ENCODE peak calls at places on chromosomes 1 and 21, in ten cellular contexts. G is tibial nerve, M is A549, U is ovary, C is heart left ventricle, P is right lobe of liver, B is sigmoid colon, V is testis, F is adrenal gland, K is gastrocnemius medialis. R is an unnamed sample.

GRCh38 chr21:25925936-25926335 is 191.2 kb downstream of the GABPA start:
- DNase-seq in G (no peak), M (no peak), U (no peak), C (peak; percentile 28), P (no peak), B (no peak), V (no peak), F (peak; percentile 40), K (no peak), R (no peak)

GRCh38 chr1:178023181-178023618 is 53.3 kb upstream of the SEC16B start:
- DNase-seq in G (no peak), M (no peak), U (no peak), C (no peak), P (no peak), B (no peak), V (no peak), F (no peak), K (no peak), R (no peak)

GRCh38 chr1:200905411-200906052 is 10.8 kb downstream of the INAVA start:
- DNase-seq in G (no peak), M (peak; percentile 78), U (no peak), C (no peak), P (no peak), B (no peak), V (no peak), F (no peak), K (no peak), R (no peak)

GRCh38 chr1:19872190-19872589 is 10.0 kb upstream of the OTUD3 start:
- DNase-seq in G (no peak), M (peak; percentile 40), U (no peak), C (no peak), P (no peak), B (no peak), V (no peak), F (no peak), K (no peak), R (no peak)

GRCh38 chr21:16082038-16082816 is 352.4 kb downstream of the USP25 start:
- DNase-seq in G (no peak), M (peak; percentile 13), U (no peak), C (no peak), P (no peak), B (no peak), V (no peak), F (no peak), K (no peak), R (no peak)

GRCh38 chr1:204260601-204261197 is 46.9 kb upstream of the GOLT1A start:
- DNase-seq in G (no peak), M (no peak), U (no peak), C (no peak), P (peak; percentile 86), B (no peak), V (no peak), F (no peak), K (no peak), R (no peak)

GRCh38 chr1:9050803-9051202 is 18.6 kb downstream of the SLC2A5 start:
- DNase-seq in G (no peak), M (no peak), U (no peak), C (no peak), P (no peak), B (no peak), V (no peak), F (no peak), K (no peak), R (no peak)

GRCh38 chr1:174230399-174230798 is 71.1 kb downstream of the RABGAP1L start:
- DNase-seq in G (no peak), M (no peak), U (no peak), C (no peak), P (no peak), B (no peak), V (no peak), F (no peak), K (no peak), R (no peak)

GRCh38 chr1:91121366-91121765 is 99.5 kb upstream of the ZNF644 start:
- DNase-seq in G (no peak), M (no peak), U (no peak), C (no peak), P (peak; percentile 81), B (no peak), V (no peak), F (no peak), K (no peak), R (no peak)

GRCh38 chr21:41707231-41707988 is 59.4 kb downstream of the RIPK4 start:
- DNase-seq in G (no peak), M (no peak), U (no peak), C (no peak), P (no peak), B (no peak), V (no peak), F (no peak), K (no peak), R (no peak)

GRCh38 chr21:41705546-41706262 is 61.1 kb downstream of the RIPK4 start:
- DNase-seq in G (no peak), M (no peak), U (no peak), C (no peak), P (no peak), B (no peak), V (no peak), F (no peak), K (no peak), R (no peak)

GRCh38 chr21:41706263-41706639 is 60.6 kb downstream of the RIPK4 start:
- DNase-seq in G (no peak), M (no peak), U (no peak), C (no peak), P (no peak), B (no peak), V (no peak), F (no peak), K (no peak), R (no peak)

GRCh38 chr21:41709166-41709565 is 57.7 kb downstream of the RIPK4 start:
- DNase-seq in G (no peak), M (no peak), U (no peak), C (no peak), P (no peak), B (no peak), V (no peak), F (no peak), K (no peak), R (no peak)

DNA sequence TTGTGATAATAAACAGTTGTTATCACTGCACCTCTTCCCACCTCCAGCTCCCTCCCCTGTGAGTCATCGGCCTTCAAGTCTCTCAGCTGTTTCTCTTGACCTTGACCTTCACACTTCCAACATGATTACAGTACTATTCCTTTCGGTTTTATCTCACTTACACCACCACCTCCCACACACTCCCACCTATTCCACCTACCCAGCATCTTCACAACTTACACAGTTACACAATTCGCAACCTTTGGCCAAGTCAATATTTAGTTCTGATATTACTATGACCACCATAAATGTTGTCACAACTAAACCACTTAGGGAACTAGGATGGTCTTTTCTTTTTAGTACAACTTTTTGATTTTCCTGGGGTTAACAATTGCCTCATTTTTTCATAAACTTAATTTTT is 60.2 kb downstream of the RIPK4 start:
- DNase-seq in G (no peak), M (peak; percentile 22), U (no peak), C (no peak), P (no peak), B (no peak), V (no peak), F (no peak), K (no peak), R (no peak)
- TF ChIP-seq POLR2A in G (no peak), M (no peak), U (no peak), C (no peak), P (no peak), B (no peak), V (no peak), F (no peak), K (no peak), R (no peak)

DNA sequence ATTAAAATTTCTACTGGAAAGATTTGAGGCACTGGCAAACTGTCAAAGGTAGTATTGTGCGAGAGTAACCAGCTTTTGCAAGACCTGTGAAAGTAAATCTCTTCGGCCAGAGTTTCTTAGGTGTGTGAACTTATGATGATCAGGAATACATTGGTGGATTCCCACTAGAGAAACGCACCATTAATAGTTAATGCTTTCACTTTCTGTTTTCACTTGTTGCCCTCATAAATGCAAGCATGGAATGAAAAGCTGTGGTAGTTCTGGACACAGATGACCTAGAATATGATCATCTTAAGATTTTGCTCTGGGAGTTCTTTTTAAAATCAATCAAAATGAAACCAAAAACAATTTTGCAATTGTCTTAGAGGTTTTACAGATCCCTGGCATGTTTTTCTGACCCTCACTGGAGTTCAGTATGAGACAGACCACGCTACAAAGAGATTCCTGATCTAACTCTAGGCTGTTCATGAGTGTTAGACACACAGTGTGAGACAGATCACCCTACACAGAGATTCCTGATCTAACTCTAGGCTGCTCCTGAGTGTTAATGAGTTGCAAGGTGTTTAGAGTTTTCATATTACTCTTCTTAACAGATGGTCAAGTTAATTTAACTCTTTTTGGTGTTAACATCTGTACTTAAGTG is 98.8 kb downstream of the SDCCAG8 start:
- DNase-seq in G (no peak), M (no peak), U (no peak), C (no peak), P (no peak), B (no peak), V (no peak), F (no peak), K (no peak), R (no peak)
- H3K4me3 ChIP-seq in G (no peak overlapping the region), M (no peak overlapping the region), U (peak overlapping the region; percentile 15), C (peak overlapping the region; percentile 33), P (peak overlapping the region; percentile 32), B (peak overlapping the region; percentile 37), V (no peak overlapping the region), F (no peak overlapping the region), K (peak overlapping the region; percentile 11), R (no peak overlapping the region)

GRCh38 chr1:157090771-157091170 is 8.8 kb downstream of the ETV3L start:
- DNase-seq in G (no peak), M (no peak), U (no peak), C (no peak), P (no peak), B (peak; percentile 45), V (no peak), F (no peak), K (no peak), R (no peak)

GRCh38 chr1:157089789-157090188 is 9.8 kb downstream of the ETV3L start:
- DNase-seq in G (no peak), M (no peak), U (no peak), C (no peak), P (no peak), B (peak; percentile 63), V (no peak), F (no peak), K (no peak), R (peak; percentile 83)

GRCh38 chr1:157087030-157087429 is 12.6 kb downstream of the ETV3L start:
- DNase-seq in G (no peak), M (no peak), U (no peak), C (no peak), P (no peak), B (peak; percentile 10), V (no peak), F (no peak), K (no peak), R (no peak)

GRCh38 chr1:157090196-157090647 is 9.4 kb downstream of the ETV3L start:
- DNase-seq in G (peak; percentile 95), M (peak; percentile 77), U (peak; percentile 93), C (peak; percentile 85), P (peak; percentile 86), B (peak; percentile 92), V (peak; percentile 95), F (peak; percentile 89), K (peak; percentile 69), R (peak; percentile 97)

GRCh38 chr1:157088607-157089006 is 11.0 kb downstream of the ETV3L start:
- DNase-seq in G (no peak), M (no peak), U (no peak), C (no peak), P (no peak), B (no peak), V (no peak), F (no peak), K (no peak), R (no peak)
- TF ChIP-seq POLR2A in G (no peak), M (no peak), U (no peak), C (no peak), P (no peak), B (no peak), V (no peak), F (no peak), K (no peak), R (no peak)

GRCh38 chr1:46181343-46182260 is 5.3 kb upstream of the P3R3URF start:
- DNase-seq in G (no peak), M (no peak), U (no peak), C (no peak), P (no peak), B (no peak), V (no peak), F (no peak), K (no peak), R (no peak)
- H3K4me3 ChIP-seq in G (no peak overlapping the region), M (no peak overlapping the region), U (no peak overlapping the region), C (no peak overlapping the region), P (no peak overlapping the region), B (no peak overlapping the region), V (no peak overlapping the region), F (no peak overlapping the region), K (no peak overlapping the region), R (no peak overlapping the region)